ENCODE peak calls at places on chromosomes 6 and 20, in eight cellular contexts. P is H9, D is lung, Y is A549, X is astrocyte, A is GM12878, E is right cardiac atrium, C is heart left ventricle. G is an unnamed sample.

GRCh38 chr20:24208652-24209051 is 220.1 kb upstream of the GGTLC1 start:
- DNase-seq in P (peak), D (no peak), Y (peak), X (no peak), A (no peak), E (no peak), C (no peak), G (no peak)

GRCh38 chr20:35773154-35773751 is 1.4 kb downstream of the PHF20 start:
- DNase-seq in P (no peak), D (peak), Y (no peak), X (peak), A (peak), E (no peak), C (peak), G (peak)

GRCh38 chr20:43665466-43666176 is 1.3 kb upstream of the MYBL2 start:
- DNase-seq in P (no peak), D (no peak), Y (no peak), X (no peak), A (no peak), E (no peak), C (no peak), G (no peak)

GRCh38 chr6:55450007-55450406 is 122.7 kb downstream of the GFRAL start:
- DNase-seq in P (no peak), D (no peak), Y (no peak), X (no peak), A (no peak), E (no peak), C (no peak), G (no peak)

GRCh38 chr6:157229733-157230132 is 93.6 kb downstream of the TMEM242 start:
- DNase-seq in P (no peak), D (no peak), Y (no peak), X (no peak), A (no peak), E (peak), C (no peak), G (no peak)

GRCh38 chr6:133730881-133731280 is 158.0 kb upstream of the TCF21 start:
- DNase-seq in P (no peak), D (no peak), Y (no peak), X (peak), A (no peak), E (no peak), C (no peak), G (no peak)

GRCh38 chr6:30450908-30451818 is 38.1 kb upstream of the HLA-E start:
- DNase-seq in P (peak), D (no peak), Y (no peak), X (peak), A (peak), E (peak), C (peak), G (no peak)

GRCh38 chr20:47610247-47610944 is 108.7 kb downstream of the NCOA3 start:
- DNase-seq in P (no peak), D (no peak), Y (peak), X (peak), A (peak), E (peak), C (peak), G (no peak)

GRCh38 chr6:150891886-150892485 is 26.5 kb downstream of the MTHFD1L start:
- DNase-seq in P (peak), D (peak), Y (peak), X (peak), A (peak), E (peak), C (peak), G (peak)

GRCh38 chr6:28522594-28523557 is 2.8 kb upstream of the GPX5 start:
- DNase-seq in P (no peak), D (no peak), Y (no peak), X (no peak), A (no peak), E (no peak), C (no peak), G (no peak)

GRCh38 chr6:142474446-142475289 is 172.9 kb downstream of the ADGRG6 start:
- DNase-seq in P (peak), D (no peak), Y (peak), X (peak), A (no peak), E (peak), C (no peak), G (no peak)

GRCh38 chr20:49562341-49563014 is 5.5 kb downstream of the PTGIS start:
- DNase-seq in P (peak), D (peak), Y (no peak), X (peak), A (no peak), E (peak), C (peak), G (no peak)

GRCh38 chr20:50788045-50788867 is 6.6 kb upstream of the BCAS4 start:
- DNase-seq in P (no peak), D (peak), Y (peak), X (peak), A (no peak), E (no peak), C (no peak), G (no peak)
- H3K27ac ChIP-seq in P (no peak), D (peak), Y (peak), X (no peak), A (no peak), E (no peak), C (peak), G (no peak)

GRCh38 chr6:36025932-36026327 is 1.5 kb upstream of the SLC26A8 start:
- DNase-seq in P (no peak), D (no peak), Y (no peak), X (peak), A (no peak), E (no peak), C (no peak), G (no peak)
- H3K27ac ChIP-seq in P (no peak), D (no peak), Y (no peak), X (no peak), A (no peak), E (no peak), C (no peak), G (no peak)

GRCh38 chr6:10993896-10994295 is 50.2 kb downstream of the ELOVL2 start:
- DNase-seq in P (no peak), D (no peak), Y (no peak), X (no peak), A (no peak), E (no peak), C (no peak), G (no peak)

GRCh38 chr6:10989587-10989986 is 54.5 kb downstream of the ELOVL2 start:
- DNase-seq in P (no peak), D (no peak), Y (no peak), X (no peak), A (no peak), E (no peak), C (no peak), G (no peak)

GRCh38 chr6:10995114-10995707 is 48.9 kb downstream of the ELOVL2 start:
- DNase-seq in P (no peak), D (no peak), Y (no peak), X (no peak), A (no peak), E (peak), C (no peak), G (no peak)

DNA sequence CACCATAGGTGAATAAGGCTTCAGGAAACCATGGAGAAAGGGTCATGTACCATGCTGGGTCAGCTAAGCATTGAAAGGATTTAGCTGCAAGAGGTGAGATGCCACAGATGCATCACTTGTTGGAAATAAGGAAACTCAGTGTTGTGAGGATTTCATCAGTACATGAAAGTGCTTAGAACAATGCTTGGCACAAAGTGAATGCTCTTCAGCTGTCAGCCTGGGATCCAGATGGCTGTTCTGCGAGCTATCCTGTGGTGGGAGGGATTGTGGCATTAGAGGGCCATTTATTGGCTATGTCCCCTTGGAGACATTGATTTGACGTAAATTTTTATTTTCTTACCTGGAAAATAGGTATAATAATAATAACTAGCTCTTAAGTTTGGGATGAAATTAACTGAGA is 53.0 kb downstream of the ELOVL2 start:
- DNase-seq in P (no peak), D (no peak), Y (no peak), X (no peak), A (no peak), E (no peak), C (no peak), G (no peak)
- H3K27ac ChIP-seq in P (no peak), D (no peak), Y (no peak), X (no peak), A (no peak), E (no peak), C (no peak), G (no peak)

GRCh38 chr6:1591926-1592325 is 17.8 kb upstream of the FOXC1 start:
- DNase-seq in P (no peak), D (no peak), Y (no peak), X (no peak), A (no peak), E (no peak), C (peak), G (no peak)
- H3K27ac ChIP-seq in P (no peak), D (no peak), Y (no peak), X (no peak), A (no peak), E (no peak), C (no peak), G (no peak)

DNA sequence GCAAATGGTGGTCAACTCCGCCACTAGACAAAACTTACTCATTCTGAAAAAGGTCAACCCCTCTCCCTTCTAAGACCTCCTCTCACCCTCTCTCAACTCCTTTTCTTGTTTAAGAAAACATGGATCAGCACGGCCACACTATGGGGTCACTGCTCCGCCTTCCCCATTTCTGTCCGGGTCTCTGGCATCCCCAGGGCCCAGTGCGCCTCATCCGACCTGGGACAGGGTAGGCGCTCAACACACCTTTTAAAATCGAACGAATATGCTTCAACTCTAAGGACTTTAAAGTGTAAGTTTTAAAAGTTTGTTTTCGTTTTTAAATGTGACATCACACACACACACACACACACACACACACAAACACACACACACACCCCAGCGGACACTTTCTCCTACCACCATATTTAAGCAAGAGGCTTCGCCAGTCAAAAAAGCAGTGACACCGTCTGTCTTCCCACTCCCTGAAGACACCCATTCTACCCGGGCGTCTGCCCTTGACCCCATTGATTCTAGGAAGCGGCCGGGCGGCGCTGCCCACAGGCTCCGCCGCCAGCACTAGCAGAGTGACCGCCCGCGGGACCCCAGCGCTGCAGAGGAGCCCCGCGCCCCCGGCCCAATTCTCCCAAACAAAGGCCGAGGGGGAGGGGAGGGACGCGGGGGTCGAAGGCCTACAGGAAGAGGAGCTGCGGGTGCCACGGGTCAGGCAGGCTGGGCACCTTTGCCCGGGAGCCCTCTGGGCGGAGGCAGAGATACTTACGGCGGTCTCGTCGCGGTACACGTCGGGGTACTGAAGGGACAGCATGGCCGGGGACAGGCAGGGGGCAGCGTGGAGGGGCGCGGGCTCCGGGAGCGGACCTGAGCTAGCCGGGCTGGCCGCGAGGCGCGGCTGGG is 547 bp downstream of the PREP start:
- DNase-seq in P (peak), D (no peak), Y (peak), X (peak), A (no peak), E (no peak), C (peak), G (no peak)
- H3K27ac ChIP-seq in P (no peak), D (peak), Y (peak), X (peak), A (peak), E (peak), C (peak), G (peak)